ENCODE peak calls at places on chromosomes 3 and 15, in five cellular contexts. One of them, this sample, is unnamed.

GRCh38 chr15:57667171-57667924 is 39.2 kb upstream of the POLR2M start:
- DNase-seq in breast epithelium: no peak
- DNase-seq in ureter: no peak
- DNase-seq in CD8-positive, alpha-beta T cell: no peak
- DNase-seq in HEK293T: peak
- DNase-seq in this sample: no peak

GRCh38 chr3:155089495-155089894 is 9.4 kb downstream of the MME start:
- DNase-seq in breast epithelium: no peak
- DNase-seq in ureter: no peak
- DNase-seq in CD8-positive, alpha-beta T cell: no peak
- DNase-seq in HEK293T: no peak
- DNase-seq in this sample: no peak

GRCh38 chr15:42143356-42143755 is 13.1 kb downstream of the PLA2G4F start:
- DNase-seq in breast epithelium: no peak
- DNase-seq in ureter: no peak
- DNase-seq in CD8-positive, alpha-beta T cell: no peak
- DNase-seq in HEK293T: no peak
- DNase-seq in this sample: no peak

GRCh38 chr15:27871078-27871695 is 227.9 kb downstream of the OCA2 start:
- DNase-seq in breast epithelium: no peak
- DNase-seq in ureter: no peak
- DNase-seq in CD8-positive, alpha-beta T cell: no peak
- DNase-seq in HEK293T: no peak
- DNase-seq in this sample: no peak

GRCh38 chr15:52011711-52012144 is 7.3 kb upstream of the MAPK6 start:
- DNase-seq in breast epithelium: no peak
- DNase-seq in ureter: no peak
- DNase-seq in CD8-positive, alpha-beta T cell: no peak
- DNase-seq in HEK293T: no peak
- DNase-seq in this sample: no peak

GRCh38 chr3:32376098-32376497 is 15.6 kb upstream of the CMTM7 start:
- DNase-seq in breast epithelium: no peak
- DNase-seq in ureter: no peak
- DNase-seq in CD8-positive, alpha-beta T cell: no peak
- DNase-seq in HEK293T: no peak
- DNase-seq in this sample: no peak

GRCh38 chr3:66554178-66554577 is 53.4 kb upstream of the LRIG1 start:
- DNase-seq in breast epithelium: no peak
- DNase-seq in ureter: no peak
- DNase-seq in CD8-positive, alpha-beta T cell: no peak
- DNase-seq in HEK293T: no peak
- DNase-seq in this sample: no peak

GRCh38 chr3:12922299-12922698 is 80.9 kb upstream of the RPL32 start:
- DNase-seq in breast epithelium: no peak
- DNase-seq in ureter: no peak
- DNase-seq in CD8-positive, alpha-beta T cell: no peak
- DNase-seq in HEK293T: no peak
- DNase-seq in this sample: no peak

GRCh38 chr15:37206690-37207089 is 106.3 kb upstream of the MEIS2 start:
- DNase-seq in breast epithelium: no peak
- DNase-seq in ureter: no peak
- DNase-seq in CD8-positive, alpha-beta T cell: no peak
- DNase-seq in HEK293T: no peak
- DNase-seq in this sample: no peak

GRCh38 chr15:72616491-72617210 is 37.8 kb upstream of the GOLGA6B start:
- DNase-seq in breast epithelium: no peak
- DNase-seq in ureter: no peak
- DNase-seq in CD8-positive, alpha-beta T cell: no peak
- DNase-seq in HEK293T: no peak
- DNase-seq in this sample: no peak

GRCh38 chr15:39585394-39585841 is 4.5 kb downstream of the THBS1 start:
- DNase-seq in breast epithelium: no peak
- DNase-seq in ureter: no peak
- DNase-seq in CD8-positive, alpha-beta T cell: no peak
- DNase-seq in HEK293T: no peak
- DNase-seq in this sample: no peak

GRCh38 chr3:64344721-64345207 is 119.5 kb upstream of the PRICKLE2 start:
- DNase-seq in breast epithelium: no peak
- DNase-seq in ureter: no peak
- DNase-seq in CD8-positive, alpha-beta T cell: no peak
- DNase-seq in HEK293T: no peak
- DNase-seq in this sample: no peak

GRCh38 chr3:131361464-131362421 is 19.8 kb upstream of the NUDT16 start:
- DNase-seq in breast epithelium: peak
- DNase-seq in ureter: peak
- DNase-seq in CD8-positive, alpha-beta T cell: no peak
- DNase-seq in HEK293T: no peak
- DNase-seq in this sample: peak

GRCh38 chr3:182889948-182890629 is 90.2 kb downstream of the DCUN1D1 start:
- DNase-seq in breast epithelium: no peak
- DNase-seq in ureter: no peak
- DNase-seq in CD8-positive, alpha-beta T cell: no peak
- DNase-seq in HEK293T: no peak
- DNase-seq in this sample: no peak

This sample was measured in right atrium auricular region.